ENCODE peak calls at places on chromosomes 13 and 19, in six cellular contexts. J is A172; P is NCI-H2081; Z is fibroblast of the aortic adventitia; A is stimulated activated CD4-positive, alpha-beta T cell treated with anti-CD3 and anti-CD28 coated beads, Interleukin-2, amount 100 ng/mL, for 48 hours; R is amniotic stem cell. T is an unnamed sample.

GRCh38 chr19:6697291-6697690 is 23.2 kb downstream of the C3 start:
- DNase-seq in J (no peak), P (no peak), Z (no peak), A (no peak), R (no peak), T (no peak)

GRCh38 chr13:41427700-41428099 is 29.6 kb upstream of the RGCC start:
- DNase-seq in J (no peak), P (no peak), Z (no peak), A (no peak), R (no peak), T (no peak)

GRCh38 chr19:16397791-16398529 is 73.3 kb downstream of the KLF2 start:
- DNase-seq in J (no peak), P (no peak), Z (peak), A (no peak), R (no peak), T (no peak)

GRCh38 chr19:33300016-33300981 is 2.0 kb downstream of the CEBPA start:
- DNase-seq in J (no peak), P (no peak), Z (peak), A (no peak), R (no peak), T (no peak)

GRCh38 chr13:51784097-51784496 is 19.9 kb downstream of the DHRS12 start:
- DNase-seq in J (no peak), P (no peak), Z (no peak), A (no peak), R (no peak), T (no peak)

GRCh38 chr13:93963266-93964131 is 516.0 kb downstream of the DCT start:
- DNase-seq in J (peak), P (peak), Z (peak), A (no peak), R (no peak), T (no peak)

GRCh38 chr13:99955747-99956472 is 15.7 kb downstream of the ZIC5 start:
- DNase-seq in J (no peak), P (no peak), Z (peak), A (no peak), R (no peak), T (no peak)

GRCh38 chr13:109715902-109716301 is 70.5 kb downstream of the IRS2 start:
- DNase-seq in J (peak), P (no peak), Z (no peak), A (no peak), R (no peak), T (no peak)

GRCh38 chr13:113014752-113015745 is 46.0 kb downstream of the MCF2L start:
- DNase-seq in J (no peak), P (no peak), Z (no peak), A (no peak), R (no peak), T (no peak)

GRCh38 chr13:57739791-57740190 is 108.2 kb downstream of the PCDH17 start:
- DNase-seq in J (no peak), P (no peak), Z (no peak), A (no peak), R (no peak), T (no peak)

GRCh38 chr13:83941669-83942335 is 59.5 kb upstream of the SLITRK1 start:
- DNase-seq in J (no peak), P (no peak), Z (no peak), A (no peak), R (no peak), T (no peak)

GRCh38 chr19:51784922-51785690 is 9.9 kb upstream of the FPR3 start:
- DNase-seq in J (peak), P (no peak), Z (peak), A (peak), R (no peak), T (peak)

GRCh38 chr19:6041071-6041470 is 63.1 kb upstream of the RANBP3 start:
- DNase-seq in J (no peak), P (no peak), Z (no peak), A (no peak), R (no peak), T (no peak)

GRCh38 chr13:48942131-48942530 is 33.6 kb upstream of the FNDC3A start:
- DNase-seq in J (peak), P (no peak), Z (peak), A (no peak), R (peak), T (no peak)

T was measured in activated naive CD8-positive, alpha-beta T cell treated with anti-CD3 and anti-CD28 coated beads, Interleukin-2, amount 50 U/mL, for 24 hours.